ENCODE peak calls at places on chromosomes 16 and 17, in ten cellular contexts. One of them, this sample, is unnamed.
A peak's percentile ranks its signal among the peaks of the same experiment; 100 is the strongest.

GRCh38 chr17:8700546-8700945 is 44.1 kb downstream of the CCDC42 start:
- DNase-seq in upper lobe of right lung: no peak
- DNase-seq in tibial nerve: no peak
- DNase-seq in epithelial cell of proximal tubule: no peak
- DNase-seq in fibroblast of mammary gland: no peak
- DNase-seq in tibial artery: peak; percentile 3
- DNase-seq in stomach: no peak
- DNase-seq in RWPE2: no peak
- DNase-seq in sigmoid colon: no peak
- DNase-seq in cardiac fibroblast: no peak
- DNase-seq in this sample: no peak

GRCh38 chr16:23694707-23695373 is 16.2 kb downstream of the PLK1 start:
- DNase-seq in epithelial cell of proximal tubule: no peak
- DNase-seq in fibroblast of mammary gland: peak; percentile 33
- DNase-seq in upper lobe of right lung: no peak
- DNase-seq in cardiac fibroblast: peak; percentile 40
- DNase-seq in RWPE2: no peak
- DNase-seq in tibial artery: no peak
- DNase-seq in stomach: no peak
- DNase-seq in sigmoid colon: no peak
- DNase-seq in tibial nerve: no peak
- DNase-seq in this sample: no peak

GRCh38 chr17:19747829-19748806 is at the start of gene ALDH3A1:
- DNase-seq in tibial artery: no peak
- DNase-seq in fibroblast of mammary gland: no peak
- DNase-seq in upper lobe of right lung: no peak
- DNase-seq in stomach: peak; percentile 89
- DNase-seq in RWPE2: no peak
- DNase-seq in epithelial cell of proximal tubule: no peak
- DNase-seq in cardiac fibroblast: no peak
- DNase-seq in sigmoid colon: no peak
- DNase-seq in tibial nerve: no peak
- DNase-seq in this sample: no peak

GRCh38 chr16:11602321-11602720 is 15.6 kb upstream of the LITAF start:
- DNase-seq in epithelial cell of proximal tubule: no peak
- DNase-seq in RWPE2: no peak
- DNase-seq in fibroblast of mammary gland: no peak
- DNase-seq in stomach: no peak
- DNase-seq in upper lobe of right lung: peak; percentile 3
- DNase-seq in sigmoid colon: no peak
- DNase-seq in cardiac fibroblast: no peak
- DNase-seq in tibial nerve: no peak
- DNase-seq in tibial artery: no peak
- DNase-seq in this sample: no peak

GRCh38 chr16:983044-984030 is 1.8 kb downstream of the SOX8 start:
- DNase-seq in tibial nerve: no peak
- DNase-seq in stomach: no peak
- DNase-seq in tibial artery: no peak
- DNase-seq in epithelial cell of proximal tubule: no peak
- DNase-seq in RWPE2: no peak
- DNase-seq in fibroblast of mammary gland: no peak
- DNase-seq in sigmoid colon: no peak
- DNase-seq in cardiac fibroblast: peak; percentile 14
- DNase-seq in upper lobe of right lung: no peak
- DNase-seq in this sample: no peak

GRCh38 chr16:47342055-47342454 is 118.8 kb downstream of the ITFG1 start:
- DNase-seq in tibial nerve: no peak
- DNase-seq in tibial artery: no peak
- DNase-seq in epithelial cell of proximal tubule: no peak
- DNase-seq in RWPE2: no peak
- DNase-seq in fibroblast of mammary gland: peak; percentile 28
- DNase-seq in cardiac fibroblast: no peak
- DNase-seq in sigmoid colon: no peak
- DNase-seq in upper lobe of right lung: no peak
- DNase-seq in stomach: no peak
- DNase-seq in this sample: no peak

GRCh38 chr17:40342575-40343058 is 21.9 kb downstream of the GJD3 start:
- DNase-seq in fibroblast of mammary gland: no peak
- DNase-seq in tibial artery: no peak
- DNase-seq in sigmoid colon: no peak
- DNase-seq in cardiac fibroblast: no peak
- DNase-seq in epithelial cell of proximal tubule: no peak
- DNase-seq in upper lobe of right lung: peak; percentile 68
- DNase-seq in stomach: no peak
- DNase-seq in tibial nerve: no peak
- DNase-seq in RWPE2: no peak
- DNase-seq in this sample: no peak

GRCh38 chr17:65593870-65594584 is 32.6 kb upstream of the AXIN2 start:
- DNase-seq in tibial artery: no peak
- DNase-seq in sigmoid colon: no peak
- DNase-seq in fibroblast of mammary gland: no peak
- DNase-seq in stomach: no peak
- DNase-seq in tibial nerve: peak; percentile 9
- DNase-seq in cardiac fibroblast: peak; percentile 34
- DNase-seq in RWPE2: no peak
- DNase-seq in upper lobe of right lung: no peak
- DNase-seq in epithelial cell of proximal tubule: no peak
- DNase-seq in this sample: no peak

GRCh38 chr17:81991684-81992513 is 14.5 kb downstream of the ASPSCR1 start:
- DNase-seq in tibial artery: peak; percentile 45
- DNase-seq in RWPE2: peak; percentile 85
- DNase-seq in epithelial cell of proximal tubule: no peak
- DNase-seq in upper lobe of right lung: peak; percentile 97
- DNase-seq in sigmoid colon: peak; percentile 87
- DNase-seq in stomach: peak; percentile 96
- DNase-seq in cardiac fibroblast: peak; percentile 72
- DNase-seq in fibroblast of mammary gland: peak; percentile 22
- DNase-seq in tibial nerve: no peak
- DNase-seq in this sample: no peak

GRCh38 chr17:72609501-72609900 is 483.0 kb downstream of the SLC39A11 start:
- DNase-seq in sigmoid colon: no peak
- DNase-seq in epithelial cell of proximal tubule: no peak
- DNase-seq in cardiac fibroblast: no peak
- DNase-seq in fibroblast of mammary gland: peak; percentile 46
- DNase-seq in tibial nerve: no peak
- DNase-seq in tibial artery: no peak
- DNase-seq in RWPE2: no peak
- DNase-seq in stomach: peak; percentile 42
- DNase-seq in upper lobe of right lung: no peak
- DNase-seq in this sample: no peak

GRCh38 chr16:24255446-24256352 is at the start of gene CACNG3:
- DNase-seq in epithelial cell of proximal tubule: no peak
- DNase-seq in sigmoid colon: no peak
- DNase-seq in upper lobe of right lung: peak; percentile 77
- DNase-seq in cardiac fibroblast: peak; percentile 9
- DNase-seq in tibial nerve: no peak
- DNase-seq in stomach: no peak
- DNase-seq in fibroblast of mammary gland: peak; percentile 10
- DNase-seq in RWPE2: peak; percentile 62
- DNase-seq in tibial artery: no peak
- DNase-seq in this sample: no peak

GRCh38 chr17:72730091-72730490 is 362.4 kb downstream of the SLC39A11 start:
- DNase-seq in cardiac fibroblast: peak; percentile 56
- DNase-seq in RWPE2: no peak
- DNase-seq in tibial nerve: no peak
- DNase-seq in stomach: no peak
- DNase-seq in sigmoid colon: no peak
- DNase-seq in tibial artery: no peak
- DNase-seq in epithelial cell of proximal tubule: no peak
- DNase-seq in fibroblast of mammary gland: peak; percentile 48
- DNase-seq in upper lobe of right lung: no peak
- DNase-seq in this sample: no peak

GRCh38 chr17:49980703-49981197 is 11.8 kb downstream of the DLX4 start:
- DNase-seq in sigmoid colon: no peak
- DNase-seq in RWPE2: no peak
- DNase-seq in tibial artery: no peak
- DNase-seq in fibroblast of mammary gland: no peak
- DNase-seq in upper lobe of right lung: no peak
- DNase-seq in epithelial cell of proximal tubule: no peak
- DNase-seq in stomach: no peak
- DNase-seq in tibial nerve: no peak
- DNase-seq in cardiac fibroblast: no peak
- DNase-seq in this sample: no peak

GRCh38 chr17:31393749-31394146 is 2.3 kb downstream of the RAB11FIP4 start:
- DNase-seq in sigmoid colon: no peak
- DNase-seq in RWPE2: no peak
- DNase-seq in cardiac fibroblast: no peak
- DNase-seq in fibroblast of mammary gland: no peak
- DNase-seq in upper lobe of right lung: peak; percentile 40
- DNase-seq in tibial nerve: no peak
- DNase-seq in epithelial cell of proximal tubule: no peak
- DNase-seq in tibial artery: no peak
- DNase-seq in stomach: peak; percentile 3
- DNase-seq in this sample: no peak

GRCh38 chr16:47984669-47985068 is 171.1 kb downstream of the ABCC12 start:
- DNase-seq in cardiac fibroblast: no peak
- DNase-seq in tibial nerve: no peak
- DNase-seq in stomach: no peak
- DNase-seq in RWPE2: no peak
- DNase-seq in tibial artery: no peak
- DNase-seq in sigmoid colon: no peak
- DNase-seq in upper lobe of right lung: no peak
- DNase-seq in fibroblast of mammary gland: no peak
- DNase-seq in epithelial cell of proximal tubule: no peak
- DNase-seq in this sample: no peak

GRCh38 chr17:3846739-3847670 is 959 bp upstream of the NCBP3 start:
- DNase-seq in tibial artery: no peak
- DNase-seq in epithelial cell of proximal tubule: no peak
- DNase-seq in upper lobe of right lung: no peak
- DNase-seq in sigmoid colon: no peak
- DNase-seq in RWPE2: no peak
- DNase-seq in stomach: no peak
- DNase-seq in fibroblast of mammary gland: no peak
- DNase-seq in tibial nerve: no peak
- DNase-seq in cardiac fibroblast: no peak
- DNase-seq in this sample: no peak
- H3K4me3 ChIP-seq in tibial artery: no peak overlapping the region
- H3K4me3 ChIP-seq in epithelial cell of proximal tubule: no peak overlapping the region
- H3K4me3 ChIP-seq in upper lobe of right lung: no peak overlapping the region
- H3K4me3 ChIP-seq in sigmoid colon: no peak overlapping the region
- H3K4me3 ChIP-seq in RWPE2: peak overlapping the region; percentile 77
- H3K4me3 ChIP-seq in stomach: no peak overlapping the region
- H3K4me3 ChIP-seq in fibroblast of mammary gland: no peak overlapping the region
- H3K4me3 ChIP-seq in tibial nerve: no peak overlapping the region
- H3K4me3 ChIP-seq in cardiac fibroblast: no peak overlapping the region
- H3K4me3 ChIP-seq in this sample: no peak overlapping the region

DNA sequence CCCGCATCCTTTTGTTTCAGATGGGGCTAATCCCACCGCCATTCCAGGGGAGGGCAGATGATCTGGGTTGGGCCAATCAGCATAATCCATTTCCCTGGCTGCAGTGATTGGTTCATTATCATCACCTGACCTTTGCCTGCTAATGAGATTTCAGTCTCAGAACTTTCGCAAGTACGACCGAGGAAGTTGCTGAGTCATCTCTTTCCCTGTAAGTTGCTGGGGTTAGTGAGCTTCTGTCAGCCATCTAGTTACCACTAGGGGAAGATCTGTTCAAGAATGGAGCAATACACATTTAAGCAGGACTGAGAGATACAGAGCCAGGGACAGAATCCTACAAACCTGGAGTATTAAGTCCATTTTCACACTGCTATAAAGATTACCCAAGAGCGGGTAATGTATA is 65.3 kb upstream of the NUDT7 start:
- DNase-seq in cardiac fibroblast: no peak
- DNase-seq in fibroblast of mammary gland: peak; percentile 48
- DNase-seq in stomach: no peak
- DNase-seq in tibial nerve: no peak
- DNase-seq in tibial artery: no peak
- DNase-seq in sigmoid colon: no peak
- DNase-seq in RWPE2: no peak
- DNase-seq in upper lobe of right lung: no peak
- DNase-seq in epithelial cell of proximal tubule: peak; percentile 7
- DNase-seq in this sample: no peak
- TF ChIP-seq CTCF in cardiac fibroblast: peak; percentile 18
- TF ChIP-seq CTCF in fibroblast of mammary gland: no peak
- TF ChIP-seq CTCF in stomach: no peak
- TF ChIP-seq CTCF in tibial nerve: no peak
- TF ChIP-seq CTCF in tibial artery: no peak
- TF ChIP-seq CTCF in sigmoid colon: no peak
- TF ChIP-seq CTCF in RWPE2: no peak
- TF ChIP-seq CTCF in upper lobe of right lung: no peak
- TF ChIP-seq CTCF in epithelial cell of proximal tubule: peak; percentile 38
- TF ChIP-seq CTCF in this sample: no peak

DNA sequence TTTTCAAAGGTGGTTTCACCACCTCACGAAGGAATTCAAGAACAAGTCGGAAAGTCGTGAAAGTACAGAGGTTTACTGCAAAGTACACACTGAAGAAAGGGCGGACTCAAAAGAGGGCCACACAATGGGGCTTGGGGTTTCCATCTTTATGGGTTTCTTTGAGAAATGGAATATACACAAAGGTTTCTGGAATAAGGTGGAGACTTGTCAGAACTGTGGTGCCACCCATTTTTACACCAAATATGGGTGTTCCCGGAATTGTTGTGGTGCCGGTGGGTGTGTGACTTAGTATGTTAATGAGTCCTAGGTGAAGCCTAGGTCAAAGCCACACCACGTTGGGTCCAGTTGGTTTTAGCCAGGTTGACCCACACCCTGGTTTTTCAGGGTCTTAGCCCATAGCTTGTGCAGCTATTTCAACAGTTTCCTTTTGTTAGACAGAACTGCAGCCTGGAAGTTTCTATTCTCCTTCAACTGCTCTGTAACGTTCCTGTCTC is 567 bp upstream of the GCSH start:
- DNase-seq in epithelial cell of proximal tubule: no peak
- DNase-seq in tibial artery: no peak
- DNase-seq in stomach: no peak
- DNase-seq in tibial nerve: no peak
- DNase-seq in cardiac fibroblast: no peak
- DNase-seq in sigmoid colon: no peak
- DNase-seq in fibroblast of mammary gland: no peak
- DNase-seq in RWPE2: no peak
- DNase-seq in upper lobe of right lung: no peak
- DNase-seq in this sample: no peak
- H3K4me3 ChIP-seq in epithelial cell of proximal tubule: peak overlapping the region; percentile 22
- H3K4me3 ChIP-seq in tibial artery: peak overlapping the region; percentile 94
- H3K4me3 ChIP-seq in stomach: peak overlapping the region; percentile 61
- H3K4me3 ChIP-seq in tibial nerve: peak overlapping the region; percentile 60
- H3K4me3 ChIP-seq in cardiac fibroblast: peak overlapping the region; percentile 77
- H3K4me3 ChIP-seq in sigmoid colon: peak overlapping the region; percentile 83
- H3K4me3 ChIP-seq in fibroblast of mammary gland: peak overlapping the region; percentile 26
- H3K4me3 ChIP-seq in RWPE2: peak overlapping the region; percentile 94
- H3K4me3 ChIP-seq in upper lobe of right lung: no peak overlapping the region
- H3K4me3 ChIP-seq in this sample: peak overlapping the region; percentile 16

DNA sequence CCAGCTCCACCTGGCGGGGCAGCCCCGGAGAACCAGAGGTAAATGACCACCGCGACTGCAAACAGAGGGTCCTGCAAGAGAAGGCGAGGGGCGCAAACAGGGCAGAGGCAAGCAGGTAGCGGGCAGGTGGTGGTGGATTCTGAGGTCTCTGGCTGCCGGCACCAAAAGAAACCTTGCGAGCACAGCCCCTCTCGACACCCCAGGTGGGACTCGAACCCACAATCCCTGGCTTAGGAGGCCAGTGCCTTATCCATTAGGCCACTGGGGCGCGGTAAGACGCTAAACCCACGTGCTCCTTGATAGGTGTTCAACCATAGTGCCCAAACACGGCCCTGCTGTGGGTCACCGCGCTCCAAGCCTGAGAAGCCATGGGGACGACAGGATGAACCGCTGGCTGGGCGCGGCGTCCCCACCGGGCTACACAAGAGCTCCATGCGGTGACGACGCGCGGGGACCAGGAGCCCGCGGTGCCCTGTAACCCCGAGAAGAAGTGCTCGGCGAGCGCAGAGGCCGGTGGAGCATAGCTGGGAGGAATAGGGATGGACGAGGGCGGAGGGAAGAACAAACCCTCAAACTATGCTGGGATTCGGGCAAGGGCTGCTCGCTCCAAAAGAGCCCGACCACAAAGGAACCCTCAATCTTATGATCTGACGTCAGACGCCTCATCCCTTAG is 12.4 kb downstream of the ATP5PD start:
- DNase-seq in upper lobe of right lung: peak; percentile 91
- DNase-seq in stomach: peak; percentile 85
- DNase-seq in RWPE2: peak; percentile 86
- DNase-seq in tibial artery: peak; percentile 89
- DNase-seq in fibroblast of mammary gland: peak; percentile 88
- DNase-seq in sigmoid colon: peak; percentile 95
- DNase-seq in epithelial cell of proximal tubule: no peak
- DNase-seq in tibial nerve: peak; percentile 95
- DNase-seq in cardiac fibroblast: peak; percentile 90
- DNase-seq in this sample: no peak
- TF ChIP-seq CTCF in upper lobe of right lung: no peak
- TF ChIP-seq CTCF in stomach: no peak
- TF ChIP-seq CTCF in RWPE2: peak; percentile 34
- TF ChIP-seq CTCF in tibial artery: no peak
- TF ChIP-seq CTCF in fibroblast of mammary gland: no peak
- TF ChIP-seq CTCF in sigmoid colon: no peak
- TF ChIP-seq CTCF in epithelial cell of proximal tubule: peak; percentile 41
- TF ChIP-seq CTCF in tibial nerve: peak; percentile 25
- TF ChIP-seq CTCF in cardiac fibroblast: peak; percentile 24
- TF ChIP-seq CTCF in this sample: peak; percentile 27

This sample was measured in astrocyte of the cerebellum.